ENCODE peak calls at places on chromosomes 3 and 15, in seven cellular contexts. One of them, this sample, is unnamed. For H3K79me2 and H3K4me1, the result is how much of the 10 kb centered on the place peaks cover.

GRCh38 chr15:52257734-52258062 is 37.9 kb downstream of the MYO5C start:
- DNase-seq in fibroblast of lung: no peak
- DNase-seq in GM23338: peak
- DNase-seq in OCI-LY7: no peak
- DNase-seq in GM23248: peak
- DNase-seq in mammary epithelial cell: no peak
- DNase-seq in H9: no peak
- DNase-seq in this sample: peak

GRCh38 chr15:27734785-27735495 is 364.2 kb downstream of the OCA2 start:
- DNase-seq in fibroblast of lung: no peak
- DNase-seq in GM23338: no peak
- DNase-seq in OCI-LY7: no peak
- DNase-seq in GM23248: no peak
- DNase-seq in mammary epithelial cell: no peak
- DNase-seq in H9: no peak
- DNase-seq in this sample: no peak

GRCh38 chr15:39270976-39271375 is 309.9 kb upstream of the THBS1 start:
- DNase-seq in fibroblast of lung: peak
- DNase-seq in GM23338: no peak
- DNase-seq in OCI-LY7: no peak
- DNase-seq in GM23248: peak
- DNase-seq in mammary epithelial cell: peak
- DNase-seq in H9: no peak
- DNase-seq in this sample: peak

GRCh38 chr15:91887321-91887720 is 33.8 kb downstream of the SLCO3A1 start:
- DNase-seq in fibroblast of lung: no peak
- DNase-seq in GM23338: no peak
- DNase-seq in OCI-LY7: no peak
- DNase-seq in GM23248: no peak
- DNase-seq in mammary epithelial cell: no peak
- DNase-seq in H9: no peak
- DNase-seq in this sample: no peak

GRCh38 chr3:138726966-138727365 is 107.8 kb downstream of the PIK3CB start:
- DNase-seq in fibroblast of lung: peak
- DNase-seq in GM23338: no peak
- DNase-seq in OCI-LY7: no peak
- DNase-seq in GM23248: peak
- DNase-seq in mammary epithelial cell: no peak
- DNase-seq in H9: no peak
- DNase-seq in this sample: peak

GRCh38 chr15:27328616-27329015 is 357.6 kb downstream of the GABRG3 start:
- DNase-seq in fibroblast of lung: peak
- DNase-seq in GM23338: no peak
- DNase-seq in OCI-LY7: no peak
- DNase-seq in GM23248: no peak
- DNase-seq in mammary epithelial cell: no peak
- DNase-seq in H9: no peak
- DNase-seq in this sample: no peak

GRCh38 chr3:29144807-29145206 is 136.1 kb upstream of the RBMS3 start:
- DNase-seq in fibroblast of lung: peak
- DNase-seq in GM23338: peak
- DNase-seq in OCI-LY7: no peak
- DNase-seq in GM23248: peak
- DNase-seq in mammary epithelial cell: no peak
- DNase-seq in H9: no peak
- DNase-seq in this sample: peak

GRCh38 chr3:81308296-81308695 is 453.1 kb downstream of the GBE1 start:
- DNase-seq in fibroblast of lung: no peak
- DNase-seq in GM23338: no peak
- DNase-seq in OCI-LY7: no peak
- DNase-seq in GM23248: peak
- DNase-seq in mammary epithelial cell: no peak
- DNase-seq in H9: no peak
- DNase-seq in this sample: peak

GRCh38 chr3:15708882-15709677 is 88.7 kb downstream of the ANKRD28 start:
- DNase-seq in fibroblast of lung: peak
- DNase-seq in GM23338: no peak
- DNase-seq in OCI-LY7: no peak
- DNase-seq in GM23248: peak
- DNase-seq in mammary epithelial cell: peak
- DNase-seq in H9: no peak
- DNase-seq in this sample: peak

GRCh38 chr3:128152419-128153155 is 694 bp upstream of the EEFSEC start:
- DNase-seq in fibroblast of lung: peak
- DNase-seq in GM23338: peak
- DNase-seq in OCI-LY7: peak
- DNase-seq in GM23248: no peak
- DNase-seq in mammary epithelial cell: no peak
- DNase-seq in H9: no peak
- DNase-seq in this sample: peak

GRCh38 chr3:20575153-20575552 is 389.1 kb upstream of the SGO1 start:
- DNase-seq in fibroblast of lung: peak
- DNase-seq in GM23338: no peak
- DNase-seq in OCI-LY7: no peak
- DNase-seq in GM23248: peak
- DNase-seq in mammary epithelial cell: peak
- DNase-seq in H9: no peak
- DNase-seq in this sample: peak

GRCh38 chr3:12990781-12991480 is 82.3 kb downstream of the IQSEC1 start:
- DNase-seq in fibroblast of lung: peak
- DNase-seq in GM23338: no peak
- DNase-seq in OCI-LY7: no peak
- DNase-seq in GM23248: peak
- DNase-seq in mammary epithelial cell: peak
- DNase-seq in H9: no peak
- DNase-seq in this sample: peak

GRCh38 chr3:71130516-71131384 is 452.8 kb downstream of the FOXP1 start:
- DNase-seq in fibroblast of lung: peak
- DNase-seq in GM23338: peak
- DNase-seq in OCI-LY7: peak
- DNase-seq in GM23248: peak
- DNase-seq in mammary epithelial cell: peak
- DNase-seq in H9: no peak
- DNase-seq in this sample: peak

GRCh38 chr3:2896281-2896967 is 213.8 kb downstream of the IL5RA start:
- DNase-seq in fibroblast of lung: no peak
- DNase-seq in GM23338: no peak
- DNase-seq in OCI-LY7: no peak
- DNase-seq in GM23248: no peak
- DNase-seq in mammary epithelial cell: no peak
- DNase-seq in H9: no peak
- DNase-seq in this sample: no peak

GRCh38 chr3:183745300-183746098 is 47.9 kb downstream of the YEATS2 start:
- DNase-seq in fibroblast of lung: no peak
- DNase-seq in GM23338: peak
- DNase-seq in OCI-LY7: no peak
- DNase-seq in GM23248: no peak
- DNase-seq in mammary epithelial cell: no peak
- DNase-seq in H9: peak
- DNase-seq in this sample: peak

GRCh38 chr3:136956994-136957393 is 789 bp upstream of the IL20RB start:
- DNase-seq in fibroblast of lung: no peak
- DNase-seq in GM23338: no peak
- DNase-seq in OCI-LY7: no peak
- DNase-seq in GM23248: no peak
- DNase-seq in mammary epithelial cell: no peak
- DNase-seq in H9: no peak
- DNase-seq in this sample: no peak

GRCh38 chr3:43695863-43696262 is 5.1 kb downstream of the ABHD5 start:
- DNase-seq in fibroblast of lung: no peak
- DNase-seq in GM23338: no peak
- DNase-seq in OCI-LY7: no peak
- DNase-seq in GM23248: no peak
- DNase-seq in mammary epithelial cell: no peak
- DNase-seq in H9: no peak
- DNase-seq in this sample: no peak

GRCh38 chr15:100873029-100873677 is 6.5 kb upstream of the ALDH1A3 start:
- DNase-seq in fibroblast of lung: peak
- DNase-seq in GM23338: peak
- DNase-seq in OCI-LY7: peak
- DNase-seq in GM23248: peak
- DNase-seq in mammary epithelial cell: peak
- DNase-seq in H9: peak
- DNase-seq in this sample: peak

GRCh38 chr15:90266485-90266884 is 1.0 kb downstream of the NGRN start:
- DNase-seq in fibroblast of lung: peak
- DNase-seq in GM23338: no peak
- DNase-seq in OCI-LY7: peak
- DNase-seq in GM23248: peak
- DNase-seq in mammary epithelial cell: peak
- DNase-seq in H9: no peak
- DNase-seq in this sample: no peak

GRCh38 chr15:90265271-90266060 is at the start of gene NGRN:
- DNase-seq in fibroblast of lung: peak
- DNase-seq in GM23338: peak
- DNase-seq in OCI-LY7: peak
- DNase-seq in GM23248: peak
- DNase-seq in mammary epithelial cell: peak
- DNase-seq in H9: peak
- DNase-seq in this sample: peak

GRCh38 chr15:90270502-90271150 is 5.2 kb downstream of the NGRN start:
- DNase-seq in fibroblast of lung: no peak
- DNase-seq in GM23338: no peak
- DNase-seq in OCI-LY7: no peak
- DNase-seq in GM23248: no peak
- DNase-seq in mammary epithelial cell: no peak
- DNase-seq in H9: no peak
- DNase-seq in this sample: no peak

GRCh38 chr15:90266061-90266431 is 574 bp downstream of the NGRN start:
- DNase-seq in fibroblast of lung: peak
- DNase-seq in GM23338: peak
- DNase-seq in OCI-LY7: no peak
- DNase-seq in GM23248: peak
- DNase-seq in mammary epithelial cell: no peak
- DNase-seq in H9: no peak
- DNase-seq in this sample: peak

DNA sequence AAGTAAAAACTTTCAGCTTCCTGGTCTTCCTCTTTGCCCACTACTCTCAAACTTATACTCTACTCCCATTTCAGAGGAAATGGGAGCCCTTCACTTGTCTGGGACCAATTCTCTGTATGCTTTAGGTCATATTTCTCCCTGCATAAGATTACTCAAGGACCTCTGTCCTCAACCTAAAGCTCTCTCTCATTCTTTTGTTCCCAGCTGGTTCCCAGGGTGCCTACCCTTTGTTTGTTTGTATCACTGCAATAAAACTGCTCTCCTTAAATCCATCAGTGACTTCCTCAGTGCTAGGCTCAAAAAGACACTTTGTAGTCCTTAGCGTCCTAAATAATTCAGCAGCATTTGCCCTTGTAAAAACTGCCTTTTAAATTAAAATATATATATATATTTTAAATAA is 2.9 kb downstream of the NGRN start:
- DNase-seq in fibroblast of lung: no peak
- DNase-seq in GM23338: peak
- DNase-seq in OCI-LY7: no peak
- DNase-seq in GM23248: peak
- DNase-seq in mammary epithelial cell: no peak
- DNase-seq in H9: no peak
- DNase-seq in this sample: no peak
- H3K79me2 ChIP-seq in fibroblast of lung: half or more
- H3K79me2 ChIP-seq in GM23338: half or more
- H3K79me2 ChIP-seq in OCI-LY7: half or more
- H3K79me2 ChIP-seq in GM23248: half or more
- H3K79me2 ChIP-seq in mammary epithelial cell: half or more
- H3K79me2 ChIP-seq in H9: under half
- H3K79me2 ChIP-seq in this sample: half or more

DNA sequence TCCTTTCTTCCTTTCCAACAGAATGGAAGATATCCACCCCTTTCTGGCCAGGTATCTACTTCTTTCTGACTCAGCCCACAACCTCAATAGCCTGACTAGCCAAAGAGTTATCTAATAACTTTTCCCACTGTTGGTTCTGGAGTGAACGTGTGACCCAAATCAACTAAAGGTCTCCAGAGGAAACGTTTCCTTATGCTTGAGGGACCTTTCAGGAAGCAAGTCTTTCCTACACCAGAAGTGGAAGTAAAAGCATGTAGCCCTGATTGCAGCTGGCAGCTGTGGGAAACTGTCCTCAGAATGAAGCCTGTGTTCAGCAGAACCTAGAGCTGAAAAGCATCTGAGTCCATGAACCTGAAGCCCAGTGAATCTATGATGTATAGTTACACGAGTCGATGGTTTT is 34.7 kb upstream of the PHLDB2 start:
- DNase-seq in fibroblast of lung: no peak
- DNase-seq in GM23338: no peak
- DNase-seq in OCI-LY7: no peak
- DNase-seq in GM23248: no peak
- DNase-seq in mammary epithelial cell: no peak
- DNase-seq in H9: no peak
- DNase-seq in this sample: no peak
- H2AFZ ChIP-seq in fibroblast of lung: no peak
- H2AFZ ChIP-seq in GM23338: peak
- H2AFZ ChIP-seq in OCI-LY7: no peak
- H2AFZ ChIP-seq in GM23248: no peak
- H2AFZ ChIP-seq in mammary epithelial cell: no peak
- H2AFZ ChIP-seq in H9: no peak
- H2AFZ ChIP-seq in this sample: no peak

DNA sequence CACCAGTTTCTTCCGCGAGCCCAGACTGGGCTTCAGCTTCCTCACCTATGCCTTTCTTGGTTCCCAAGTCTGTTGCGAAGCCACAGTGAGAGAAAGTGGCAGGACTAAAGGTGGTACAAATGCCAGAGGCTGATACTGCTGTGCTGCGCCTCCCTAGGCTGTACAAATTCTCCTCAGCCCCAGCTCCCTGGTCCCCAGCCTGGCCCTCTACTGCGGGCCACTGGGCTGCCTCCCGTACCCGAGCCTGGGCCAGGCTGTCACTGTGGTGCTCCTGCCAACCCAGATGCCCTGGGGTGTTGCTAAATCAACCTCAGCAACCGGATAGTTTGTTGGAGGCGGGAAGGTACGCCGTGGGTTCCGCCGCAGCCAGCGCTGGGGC is 352 bp upstream of the TEX264 start:
- DNase-seq in fibroblast of lung: no peak
- DNase-seq in GM23338: no peak
- DNase-seq in OCI-LY7: no peak
- DNase-seq in GM23248: no peak
- DNase-seq in mammary epithelial cell: no peak
- DNase-seq in H9: no peak
- DNase-seq in this sample: no peak
- H3K4me1 ChIP-seq in fibroblast of lung: under half
- H3K4me1 ChIP-seq in GM23338: under half
- H3K4me1 ChIP-seq in OCI-LY7: under half
- H3K4me1 ChIP-seq in GM23248: under half
- H3K4me1 ChIP-seq in mammary epithelial cell: half or more
- H3K4me1 ChIP-seq in H9: under half
- H3K4me1 ChIP-seq in this sample: under half

GRCh38 chr3:65761890-65762605 is 276.7 kb downstream of the MAGI1 start:
- DNase-seq in fibroblast of lung: no peak
- DNase-seq in GM23338: peak
- DNase-seq in OCI-LY7: no peak
- DNase-seq in GM23248: no peak
- DNase-seq in mammary epithelial cell: no peak
- DNase-seq in H9: peak
- DNase-seq in this sample: no peak

DNA sequence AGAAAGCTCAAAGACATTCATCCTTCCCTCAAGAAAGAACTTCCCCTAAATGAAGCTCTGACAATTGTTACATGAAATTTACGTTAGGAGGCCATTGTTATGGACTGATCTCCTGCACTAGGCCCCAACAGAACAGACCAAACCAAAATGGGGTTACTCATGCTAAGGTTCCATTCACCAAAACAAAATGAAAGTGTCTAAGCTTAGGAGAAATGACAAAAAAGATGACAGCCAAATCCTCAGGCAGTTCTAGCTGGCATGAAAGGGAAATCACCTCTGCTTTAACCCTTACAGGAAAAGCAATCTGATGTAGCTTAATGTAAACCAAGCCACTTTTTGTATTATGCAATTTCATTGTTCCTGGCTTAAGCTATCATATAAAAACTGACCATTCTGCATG is 271.2 kb downstream of the MAGI1 start:
- DNase-seq in fibroblast of lung: no peak
- DNase-seq in GM23338: no peak
- DNase-seq in OCI-LY7: no peak
- DNase-seq in GM23248: no peak
- DNase-seq in mammary epithelial cell: no peak
- DNase-seq in H9: no peak
- DNase-seq in this sample: no peak
- H3K79me2 ChIP-seq in fibroblast of lung: under half
- H3K79me2 ChIP-seq in GM23338: under half
- H3K79me2 ChIP-seq in OCI-LY7: under half
- H3K79me2 ChIP-seq in GM23248: half or more
- H3K79me2 ChIP-seq in mammary epithelial cell: under half
- H3K79me2 ChIP-seq in H9: under half
- H3K79me2 ChIP-seq in this sample: under half

This sample was measured in astrocyte.